ENCODE peak calls at places on chromosomes 12 and 14, in four cellular contexts. G is nephron progenitor cell, J is mucosa of descending colon, L is lung. M is an unnamed sample.

GRCh38 chr14:50501642-50502041 is 30.7 kb downstream of the MAP4K5 start:
- DNase-seq in J (no peak), G (no peak), L (no peak), M (no peak)

GRCh38 chr14:52700701-52701172 is 5.4 kb upstream of the ERO1A start:
- DNase-seq in G (no peak), L (no peak), J (no peak), M (no peak)

GRCh38 chr14:51609987-51610283 is 41.8 kb upstream of the FRMD6 start:
- DNase-seq in L (no peak), J (no peak), G (no peak), M (no peak)

GRCh38 chr12:122227341-122227740 is 1.5 kb upstream of the DIABLO start:
- DNase-seq in G (no peak), L (no peak), J (peak; percentile 60), M (no peak)

GRCh38 chr12:51592034-51592705 is 1.1 kb downstream of the SCN8A start:
- DNase-seq in J (no peak), G (peak; percentile 7), L (no peak), M (no peak)

GRCh38 chr14:41285193-41285748 is 321.4 kb upstream of the LRFN5 start:
- DNase-seq in G (peak; percentile 68), J (no peak), L (no peak), M (no peak)

GRCh38 chr12:114241973-114242434 is 163.9 kb downstream of the TBX5 start:
- DNase-seq in J (no peak), L (no peak), G (no peak), M (no peak)

GRCh38 chr12:5654019-5654418 is 222.1 kb downstream of the NTF3 start:
- DNase-seq in G (no peak), J (no peak), L (no peak), M (no peak)

GRCh38 chr12:90246673-90247072 is 538.0 kb upstream of the ATP2B1 start:
- DNase-seq in L (no peak), J (no peak), G (no peak), M (no peak)

GRCh38 chr12:106303202-106303820 is 778 bp downstream of the TCP11L2 start:
- DNase-seq in L (peak; percentile 85), J (peak; percentile 93), G (peak; percentile 81), M (peak; percentile 78)

GRCh38 chr12:40226652-40227051 is 1.9 kb downstream of the LRRK2 start:
- DNase-seq in G (no peak), L (peak; percentile 64), J (no peak), M (peak; percentile 19)

GRCh38 chr12:110365743-110366473 is 37.6 kb downstream of the ANAPC7 start:
- DNase-seq in G (no peak), J (no peak), L (no peak), M (no peak)

GRCh38 chr12:46555379-46555778 is 182.8 kb upstream of the SLC38A2 start:
- DNase-seq in L (no peak), J (no peak), G (no peak), M (no peak)

GRCh38 chr12:2054091-2055018 is 1.6 kb downstream of the CACNA1C start:
- DNase-seq in G (peak; percentile 25), L (no peak), J (no peak), M (no peak)

GRCh38 chr12:121516437-121517011 is 64.3 kb downstream of the KDM2B start:
- DNase-seq in L (no peak), G (no peak), J (no peak), M (no peak)

GRCh38 chr14:32121536-32121935 is 44.4 kb downstream of the ARHGAP5 start:
- DNase-seq in G (no peak), L (no peak), J (no peak), M (no peak)

GRCh38 chr14:100605706-100606686 is 18.8 kb upstream of the BEGAIN start:
- DNase-seq in G (no peak), L (no peak), J (no peak), M (no peak)

DNA sequence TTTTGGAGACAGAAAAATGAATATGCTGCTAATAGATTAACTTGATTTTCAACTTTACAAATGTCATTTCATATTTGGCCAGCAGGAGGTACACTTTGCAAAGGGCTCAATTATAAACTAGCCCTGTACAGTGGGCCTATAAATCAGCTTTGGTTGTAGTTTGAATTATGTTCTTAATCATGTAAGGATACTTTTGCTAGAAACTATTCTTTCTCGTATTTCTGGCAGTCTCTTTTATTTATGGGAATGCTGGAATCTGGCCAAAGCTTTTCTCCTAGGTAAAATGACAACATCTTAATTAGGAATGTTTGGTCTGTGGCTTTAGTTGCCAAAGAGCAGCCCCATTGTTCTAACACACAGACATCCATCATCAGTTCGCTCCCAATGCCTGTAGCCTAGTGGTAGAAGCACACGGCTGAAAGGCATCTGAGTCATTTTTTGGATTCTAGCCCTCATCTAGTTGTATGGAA is 1322.3 kb upstream of the SEL1L start:
- DNase-seq in L (no peak), J (no peak), G (no peak), M (no peak)
- TF ChIP-seq CTCF in L (no peak), J (no peak), G (peak; percentile 57), M (no peak)

GRCh38 chr12:916712-917445 is 32.6 kb downstream of the RAD52 start:
- DNase-seq in G (no peak), J (no peak), L (no peak), M (no peak)

GRCh38 chr12:926641-927040 is 22.9 kb downstream of the RAD52 start:
- DNase-seq in G (no peak), J (no peak), L (no peak), M (no peak)

GRCh38 chr12:920676-921075 is 28.8 kb downstream of the RAD52 start:
- DNase-seq in J (no peak), L (no peak), G (no peak), M (no peak)

DNA sequence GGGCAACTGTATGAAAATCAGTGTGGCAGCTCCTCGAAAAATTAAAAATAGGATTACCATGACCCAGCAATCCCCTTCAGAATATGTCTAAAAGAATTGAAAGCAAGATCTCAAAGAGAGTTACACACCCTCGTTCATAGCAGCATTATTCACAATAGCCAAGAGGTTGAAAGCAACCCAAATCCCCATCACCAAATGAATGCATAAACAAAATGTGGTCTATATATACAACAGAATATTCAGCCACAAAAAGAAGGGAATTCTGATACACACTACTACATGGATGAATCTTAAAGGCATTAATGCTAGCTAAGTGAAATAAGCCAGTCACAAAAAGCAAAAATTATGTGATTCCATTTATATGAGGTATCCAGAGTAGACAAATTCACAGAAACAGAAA is 27.2 kb downstream of the RAD52 start:
- DNase-seq in G (no peak), L (no peak), J (no peak), M (no peak)
- TF ChIP-seq CTCF in G (no peak), L (no peak), J (no peak), M (no peak)

GRCh38 chr12:56488041-56488955 is at the start of gene GLS2:
- DNase-seq in J (peak; percentile 75), G (peak; percentile 71), L (peak; percentile 81), M (peak; percentile 67)

GRCh38 chr12:56484566-56484965 is 3.4 kb downstream of the GLS2 start:
- DNase-seq in L (no peak), J (no peak), G (no peak), M (no peak)

GRCh38 chr12:56487448-56488040 is 417 bp downstream of the GLS2 start:
- DNase-seq in L (no peak), G (peak; percentile 57), J (peak; percentile 67), M (no peak)

GRCh38 chr12:56486694-56487093 is 1.3 kb downstream of the GLS2 start:
- DNase-seq in G (no peak), J (no peak), L (no peak), M (no peak)
- TF ChIP-seq CTCF in G (no peak), J (no peak), L (no peak), M (no peak)

GRCh38 chr14:103910262-103910935 is 17.9 kb upstream of the TDRD9 start:
- DNase-seq in L (peak; percentile 93), J (peak; percentile 88), G (peak; percentile 78), M (peak; percentile 30)

GRCh38 chr14:103908580-103908979 is 19.7 kb upstream of the TDRD9 start:
- DNase-seq in G (no peak), J (peak; percentile 19), L (no peak), M (no peak)

GRCh38 chr14:103904493-103905107 is 23.7 kb upstream of the TDRD9 start:
- DNase-seq in G (no peak), L (no peak), J (no peak), M (no peak)

GRCh38 chr14:103909531-103910261 is 18.6 kb upstream of the TDRD9 start:
- DNase-seq in L (no peak), J (peak; percentile 13), G (no peak), M (no peak)

DNA sequence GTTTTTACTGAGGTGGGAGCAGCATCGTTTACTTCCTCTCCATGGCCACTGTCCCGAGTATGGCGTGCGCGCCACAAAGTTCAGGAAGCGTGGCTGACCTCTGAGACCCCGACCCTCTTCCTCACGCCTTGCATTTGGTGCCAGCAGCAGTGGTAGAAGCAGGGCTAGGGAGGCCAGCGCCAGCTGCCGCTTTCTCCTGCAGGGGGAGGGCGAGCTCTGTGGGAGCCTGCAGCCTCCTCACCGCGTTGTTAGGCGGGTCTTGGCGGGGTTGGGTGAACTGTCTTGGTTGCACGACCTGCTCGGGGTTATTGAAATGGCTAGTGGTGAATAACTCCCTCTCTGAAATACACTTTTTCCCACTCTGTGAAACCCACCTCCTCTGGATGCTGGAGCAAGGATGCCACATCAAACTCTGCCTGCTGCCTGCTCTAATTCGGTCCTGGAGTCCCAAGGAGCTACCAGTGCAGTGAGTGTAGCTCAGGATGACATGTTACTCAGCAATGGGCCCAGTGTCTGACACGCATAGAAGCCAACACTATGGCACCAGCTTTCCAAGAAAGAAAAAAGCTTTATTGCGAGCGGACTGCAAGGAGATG is 22.3 kb upstream of the TDRD9 start:
- DNase-seq in L (no peak), G (peak; percentile 43), J (peak; percentile 40), M (no peak)
- TF ChIP-seq CTCF in L (no peak), G (no peak), J (no peak), M (no peak)

DNA sequence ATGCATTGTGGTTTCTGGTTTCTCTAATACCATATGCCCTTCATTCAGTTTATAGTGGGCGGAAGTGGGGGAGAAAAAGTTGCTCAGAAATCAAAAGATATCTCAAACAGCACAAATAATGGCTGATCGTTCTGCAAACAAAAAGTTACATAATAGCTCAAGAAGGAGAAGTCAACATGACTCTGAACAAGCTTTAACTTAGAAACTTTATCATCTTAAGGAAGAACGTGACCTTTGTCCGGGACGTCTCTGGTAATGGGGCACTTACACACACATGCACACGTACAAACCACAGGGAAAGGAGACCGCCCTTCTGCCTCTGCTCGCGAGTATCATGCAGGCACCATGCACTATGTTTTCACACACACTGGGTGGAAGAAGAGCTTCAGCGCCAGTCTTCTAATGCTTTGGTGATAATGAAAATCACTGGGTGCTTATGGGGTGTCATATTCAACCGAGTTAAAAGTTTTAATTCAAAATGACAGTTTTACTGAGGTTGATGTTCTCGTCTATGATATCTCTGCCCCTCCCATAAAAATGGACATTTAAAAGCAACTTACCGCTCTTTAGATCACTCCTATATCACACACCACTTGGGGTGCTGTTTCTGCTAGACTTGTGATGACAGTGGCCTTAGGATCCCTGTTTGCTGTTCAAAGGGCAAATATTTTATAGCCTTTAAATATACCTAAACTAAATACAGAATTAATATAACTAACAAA is 4.7 kb downstream of the FOS start:
- DNase-seq in L (no peak), G (no peak), J (no peak), M (no peak)
- TF ChIP-seq CTCF in L (no peak), G (no peak), J (peak; percentile 28), M (no peak)